ENCODE peak calls at places on chromosomes 1 and 21, in four cellular contexts. M, U, X and C are unnamed samples.

GRCh38 chr1:92536593-92537332 is 50.0 kb upstream of the GFI1 start:
- DNase-seq in X (peak; percentile 82), U (no peak), M (no peak), C (no peak)

GRCh38 chr1:177068011-177068410 is 96.5 kb downstream of the ASTN1 start:
- DNase-seq in M (no peak), U (no peak), X (no peak), C (no peak)

GRCh38 chr1:66930823-66931174 is 6.0 kb downstream of the MIER1 start:
- DNase-seq in X (no peak), U (no peak), M (no peak), C (no peak)

GRCh38 chr1:209583408-209583807 is at the start of gene CAMK1G:
- DNase-seq in M (no peak), U (no peak), X (no peak), C (no peak)

GRCh38 chr1:202078211-202078610 is 44.5 kb upstream of the GPR37L1 start:
- DNase-seq in M (no peak), U (no peak), X (no peak), C (no peak)

GRCh38 chr1:181768216-181768929 is 285.1 kb downstream of the CACNA1E start:
- DNase-seq in X (peak; percentile 4), M (no peak), U (no peak), C (no peak)

GRCh38 chr1:211258310-211258755 is 833 bp upstream of the RCOR3 start:
- DNase-seq in U (peak; percentile 84), M (peak; percentile 52), X (no peak), C (peak; percentile 43)

GRCh38 chr21:23401278-23401677 is 2206.0 kb downstream of the MRPL39 start:
- DNase-seq in X (no peak), M (no peak), U (no peak), C (no peak)

GRCh38 chr1:151998611-151999362 is 5.1 kb upstream of the S100A10 start:
- DNase-seq in X (no peak), M (no peak), U (no peak), C (no peak)

GRCh38 chr21:40555129-40555528 is 291.8 kb downstream of the DSCAM start:
- DNase-seq in M (no peak), U (no peak), X (no peak), C (no peak)

GRCh38 chr21:35256468-35256988 is 207.4 kb upstream of the RUNX1 start:
- DNase-seq in U (peak; percentile 53), M (no peak), X (no peak), C (no peak)

GRCh38 chr1:183278736-183279591 is 92.9 kb downstream of the LAMC2 start:
- DNase-seq in M (peak; percentile 49), X (no peak), U (no peak), C (no peak)

GRCh38 chr1:156413310-156414246 is 44.6 kb downstream of the RHBG start:
- DNase-seq in U (no peak), M (no peak), X (no peak), C (no peak)

GRCh38 chr1:117605811-117606607 is at the start of gene TENT5C:
- DNase-seq in U (peak; percentile 100), M (peak; percentile 85), X (peak; percentile 54), C (peak; percentile 92)

GRCh38 chr1:55716610-55717009 is 501.4 kb upstream of the USP24 start:
- DNase-seq in X (no peak), U (no peak), M (no peak), C (no peak)

GRCh38 chr21:25636727-25637126 is 2.3 kb upstream of the JAM2 start:
- DNase-seq in U (no peak), X (no peak), M (no peak), C (no peak)

GRCh38 chr1:243946946-243947345 is 96.9 kb upstream of the AKT3 start:
- DNase-seq in M (no peak), X (no peak), U (peak; percentile 56), C (no peak)

GRCh38 chr1:52554756-52555155 is 1.9 kb upstream of the TUT4 start:
- DNase-seq in U (no peak), M (no peak), X (no peak), C (no peak)

GRCh38 chr1:238469146-238469601 is 578.5 kb upstream of the ZP4 start:
- DNase-seq in X (no peak), M (no peak), U (no peak), C (no peak)

GRCh38 chr1:221487781-221488520 is 253.9 kb downstream of the DUSP10 start:
- DNase-seq in M (no peak), U (no peak), X (no peak), C (no peak)

GRCh38 chr1:168390261-168390660 is 109.6 kb downstream of the TBX19 start:
- DNase-seq in M (no peak), U (no peak), X (no peak), C (no peak)

GRCh38 chr1:238336531-238336930 is 445.8 kb upstream of the ZP4 start:
- DNase-seq in U (no peak), M (no peak), X (no peak), C (no peak)

GRCh38 chr1:7810395-7810794 is 26.3 kb downstream of the PER3 start:
- DNase-seq in U (peak; percentile 51), X (no peak), M (no peak), C (no peak)

GRCh38 chr1:156226782-156227181 is 14.0 kb downstream of the PMF1 start:
- DNase-seq in X (no peak), U (no peak), M (no peak), C (no peak)

GRCh38 chr1:18385239-18385790 is 95.4 kb upstream of the KLHDC7A start:
- DNase-seq in M (no peak), X (no peak), U (peak; percentile 27), C (no peak)

GRCh38 chr1:93490357-93490756 is 42.4 kb downstream of the FNBP1L start:
- DNase-seq in M (no peak), X (no peak), U (no peak), C (no peak)

GRCh38 chr1:16944038-16944437 is 22.3 kb downstream of the CROCC start:
- DNase-seq in M (no peak), U (no peak), X (no peak), C (no peak)

GRCh38 chr1:32757213-32757895 is 54.8 kb upstream of the SYNC start:
- DNase-seq in X (no peak), M (no peak), U (peak; percentile 93), C (no peak)

GRCh38 chr1:191929383-191929782 is 228.9 kb upstream of the RGS18 start:
- DNase-seq in U (no peak), X (no peak), M (no peak), C (no peak)

DNA sequence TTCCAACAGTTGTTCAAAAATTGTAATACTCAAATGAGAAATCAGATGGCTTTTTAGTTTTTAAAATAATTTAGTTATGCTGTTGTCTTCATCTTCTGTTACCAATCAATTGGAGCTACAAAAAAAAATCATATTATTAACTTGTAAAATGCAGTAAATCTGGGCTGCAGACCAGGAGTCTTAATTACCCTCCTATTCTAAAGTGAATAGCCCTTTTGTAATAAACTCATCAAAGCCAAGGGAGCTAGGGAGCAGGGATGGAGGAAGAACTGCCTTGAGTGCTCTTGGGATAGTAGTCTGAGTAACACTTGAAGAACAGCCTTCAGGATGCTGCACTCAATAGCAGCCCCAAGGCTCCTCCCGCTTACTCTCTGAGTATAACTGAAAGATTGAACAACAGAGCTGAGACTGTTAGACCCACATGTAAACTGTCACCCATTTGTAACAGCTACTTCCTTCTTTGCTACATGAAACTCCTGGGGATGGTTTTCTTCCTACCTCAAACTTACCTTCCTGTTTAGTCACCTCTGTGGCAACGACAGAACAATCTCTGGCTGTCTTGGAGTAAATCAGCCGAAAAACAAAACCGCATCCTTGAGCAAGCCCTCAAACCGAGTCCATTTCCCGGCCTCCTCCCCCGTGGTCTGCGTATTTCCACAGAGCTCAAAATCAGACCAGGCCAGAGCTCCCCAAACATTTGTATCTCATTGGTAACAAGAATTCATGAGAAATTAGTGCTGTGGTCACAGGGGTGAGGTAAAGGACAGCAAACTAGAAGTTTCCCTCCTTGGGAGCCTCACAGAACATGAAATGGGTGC is 55.9 kb downstream of the CD58 start:
- DNase-seq in M (peak; percentile 88), U (no peak), X (peak; percentile 88), C (no peak)
- TF ChIP-seq SPI1 in M (peak; percentile 52), U (no peak), X (peak; percentile 45), C (peak; percentile 38)

GRCh38 chr1:153963030-153963849 is at the start of gene SLC39A1:
- DNase-seq in M (peak; percentile 96), U (peak; percentile 96), X (peak; percentile 91), C (peak; percentile 83)
- TF ChIP-seq POLR2AphosphoS5 in M (peak; percentile 27), U (no peak), X (peak; percentile 72), C (peak; percentile 78)

GRCh38 chr1:21260405-21261129 is 29.7 kb downstream of the ECE1 start:
- DNase-seq in X (no peak), U (no peak), M (no peak), C (no peak)

GRCh38 chr1:21257431-21258135 is 32.7 kb downstream of the ECE1 start:
- DNase-seq in X (no peak), U (no peak), M (no peak), C (no peak)

GRCh38 chr1:21256776-21257175 is 33.5 kb downstream of the ECE1 start:
- DNase-seq in U (no peak), X (no peak), M (no peak), C (no peak)

GRCh38 chr1:21259316-21260076 is 30.8 kb downstream of the ECE1 start:
- DNase-seq in M (no peak), U (no peak), X (no peak), C (no peak)

DNA sequence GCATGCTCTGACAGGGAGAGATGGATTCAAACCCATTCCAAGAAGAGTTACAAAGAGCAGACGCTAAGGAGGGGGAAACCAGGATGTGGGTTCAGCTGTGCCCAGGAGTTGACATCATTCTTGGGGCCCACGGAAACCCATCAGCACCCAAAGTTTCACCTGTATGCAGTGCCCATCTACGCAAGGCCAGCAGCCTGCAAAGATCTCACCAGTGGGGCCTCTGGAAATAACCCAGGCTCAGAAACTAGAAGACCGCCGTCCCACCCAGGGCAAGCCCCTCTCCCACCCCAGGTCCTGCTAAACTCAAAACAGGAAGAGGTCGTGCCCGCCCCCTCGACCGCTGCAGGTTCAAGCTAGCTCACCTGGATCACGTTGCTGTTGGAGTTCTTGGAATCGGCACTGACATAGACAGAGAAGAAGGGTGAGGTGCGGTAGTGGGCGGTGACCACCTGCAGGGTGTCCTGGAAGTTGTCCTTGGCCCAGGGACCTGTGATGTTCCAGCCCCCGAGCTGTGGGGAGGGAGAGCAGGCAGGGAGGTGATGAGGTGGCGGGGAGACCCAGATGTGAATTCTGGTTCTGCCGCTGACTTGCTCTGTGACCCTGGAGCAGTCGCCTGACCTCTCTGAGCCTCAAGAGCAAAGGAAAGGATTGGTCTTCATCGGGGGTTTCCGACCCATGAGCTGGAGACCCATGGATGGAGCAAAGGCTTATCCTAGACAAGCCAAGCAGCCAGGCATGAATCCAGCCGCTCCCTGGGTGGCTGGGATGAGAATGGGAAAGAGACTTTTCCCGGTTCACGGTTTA is 31.7 kb downstream of the ECE1 start:
- DNase-seq in X (no peak), U (no peak), M (no peak), C (no peak)
- TF ChIP-seq SPI1 in X (no peak), U (no peak), M (no peak), C (no peak)

DNA sequence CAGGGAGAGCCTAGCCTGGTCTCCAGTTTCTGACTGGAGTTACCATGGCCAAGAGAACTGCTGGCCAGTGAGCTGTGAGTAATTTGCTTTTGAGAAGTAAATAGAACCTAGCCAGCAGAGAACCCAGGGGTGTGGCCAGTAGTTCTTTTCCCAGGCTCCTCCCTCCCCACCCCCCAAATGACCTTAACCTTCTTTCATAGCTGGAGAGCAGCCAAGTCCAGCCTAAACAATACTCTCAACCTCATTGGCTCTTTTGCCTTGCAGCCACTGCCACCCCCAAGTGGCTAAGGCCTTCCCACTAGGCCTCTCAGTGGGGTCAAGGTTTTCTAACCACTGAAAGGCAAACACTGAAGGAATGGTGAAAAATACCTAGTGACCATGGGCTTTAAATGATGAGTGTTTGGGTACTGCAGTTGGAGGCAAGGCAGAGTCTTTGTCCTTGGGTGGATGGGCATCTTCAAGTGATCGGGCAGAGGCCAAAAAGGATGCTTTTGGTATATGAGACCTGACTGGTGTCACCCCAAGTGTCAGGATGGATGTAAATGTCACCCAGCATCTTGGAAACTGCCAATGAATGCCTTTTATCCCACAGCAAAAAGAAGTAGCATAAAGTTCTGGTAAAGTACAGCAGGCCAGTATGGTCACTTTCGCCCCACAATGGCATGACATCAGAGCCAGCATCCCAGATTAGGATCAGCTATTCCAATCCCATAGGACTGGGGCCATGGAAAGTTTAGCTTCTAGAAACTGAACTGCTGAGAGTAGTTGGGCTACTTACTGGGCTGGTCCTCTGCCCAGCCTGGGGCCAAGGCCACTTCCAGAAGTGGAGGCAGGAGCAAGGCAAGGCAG is 3.5 kb upstream of the PIGV start:
- DNase-seq in U (peak; percentile 95), M (no peak), X (no peak), C (no peak)
- TF ChIP-seq POLR2AphosphoS5 in U (peak; percentile 65), M (no peak), X (no peak), C (no peak)